ENCODE peak calls at places on chromosomes 2 and 18, in five cellular contexts. S is CD8-positive, alpha-beta T cell; E is pancreas; T is AG04449; W is K562. B is an unnamed sample.
A peak's percentile ranks its signal among the peaks of the same experiment; 100 is the strongest.

GRCh38 chr2:174605687-174606086 is 8.1 kb upstream of the WIPF1 start:
- DNase-seq in T (no peak), E (no peak), S (no peak), W (no peak), B (no peak)

GRCh38 chr2:236568068-236568921 is 1.3 kb upstream of the ACKR3 start:
- DNase-seq in E (peak; percentile 73), S (peak; percentile 33), W (no peak), T (no peak), B (no peak)

GRCh38 chr2:200351815-200352214 is 45.3 kb downstream of the SPATS2L start:
- DNase-seq in E (no peak), S (no peak), W (no peak), T (no peak), B (no peak)

GRCh38 chr2:113861740-113862139 is 28.1 kb upstream of the ACTR3 start:
- DNase-seq in T (no peak), E (no peak), W (no peak), S (no peak), B (no peak)

GRCh38 chr18:5095239-5095638 is 101.8 kb downstream of the AKAIN1 start:
- DNase-seq in T (no peak), E (no peak), W (no peak), S (no peak), B (no peak)

GRCh38 chr2:40448476-40449079 is 3.3 kb downstream of the SLC8A1 start:
- DNase-seq in S (no peak), E (no peak), T (no peak), W (no peak), B (no peak)

GRCh38 chr2:25374827-25375226 is 33.1 kb upstream of the DNMT3A start:
- DNase-seq in T (no peak), W (no peak), S (no peak), E (no peak), B (no peak)

GRCh38 chr2:226215902-226216503 is 583.6 kb downstream of the IRS1 start:
- DNase-seq in E (peak; percentile 36), W (peak; percentile 2), S (peak; percentile 47), T (no peak), B (no peak)

GRCh38 chr2:40204268-40204667 is 247.6 kb downstream of the SLC8A1 start:
- DNase-seq in S (no peak), W (no peak), E (no peak), T (no peak), B (no peak)

GRCh38 chr2:133787207-133787606 is 218.9 kb upstream of the NCKAP5 start:
- DNase-seq in E (no peak), S (no peak), W (no peak), T (no peak), B (no peak)

GRCh38 chr2:100416397-100416938 is 1.0 kb downstream of the CHST10 start:
- DNase-seq in S (no peak), E (no peak), W (peak; percentile 27), T (no peak), B (no peak)

GRCh38 chr2:46376586-46377286 is 79.5 kb downstream of the EPAS1 start:
- DNase-seq in W (no peak), E (no peak), S (no peak), T (no peak), B (peak; percentile 60)

GRCh38 chr2:147560810-147561521 is 283.9 kb upstream of the ACVR2A start:
- DNase-seq in S (no peak), T (no peak), E (no peak), W (no peak), B (no peak)

GRCh38 chr2:172275239-172275638 is 152.1 kb upstream of the ITGA6 start:
- DNase-seq in E (no peak), W (no peak), T (no peak), S (no peak), B (no peak)

GRCh38 chr2:239318091-239318725 is 82.6 kb downstream of the HDAC4 start:
- DNase-seq in E (no peak), W (peak; percentile 47), S (no peak), T (no peak), B (no peak)

GRCh38 chr2:144683063-144683740 is 163.3 kb upstream of the ZEB2 start:
- DNase-seq in E (no peak), W (no peak), T (no peak), S (no peak), B (no peak)

GRCh38 chr2:179604638-179605037 is 256.8 kb downstream of the ZNF385B start:
- DNase-seq in T (no peak), E (no peak), W (no peak), S (no peak), B (no peak)

GRCh38 chr2:112343827-112344585 is 68.6 kb downstream of the ZC3H6 start:
- DNase-seq in W (no peak), S (no peak), E (no peak), T (no peak), B (no peak)

GRCh38 chr2:237731663-237732062 is 66.9 kb upstream of the RBM44 start:
- DNase-seq in E (no peak), S (no peak), W (no peak), T (no peak), B (peak; percentile 82)

GRCh38 chr2:190585000-190585678 is 50.6 kb upstream of the NEMP2 start:
- DNase-seq in S (no peak), T (no peak), W (peak; percentile 23), E (no peak), B (no peak)
- TF ChIP-seq CTCF in S (no peak), T (no peak), W (peak; percentile 25), E (no peak), B (no peak)

DNA sequence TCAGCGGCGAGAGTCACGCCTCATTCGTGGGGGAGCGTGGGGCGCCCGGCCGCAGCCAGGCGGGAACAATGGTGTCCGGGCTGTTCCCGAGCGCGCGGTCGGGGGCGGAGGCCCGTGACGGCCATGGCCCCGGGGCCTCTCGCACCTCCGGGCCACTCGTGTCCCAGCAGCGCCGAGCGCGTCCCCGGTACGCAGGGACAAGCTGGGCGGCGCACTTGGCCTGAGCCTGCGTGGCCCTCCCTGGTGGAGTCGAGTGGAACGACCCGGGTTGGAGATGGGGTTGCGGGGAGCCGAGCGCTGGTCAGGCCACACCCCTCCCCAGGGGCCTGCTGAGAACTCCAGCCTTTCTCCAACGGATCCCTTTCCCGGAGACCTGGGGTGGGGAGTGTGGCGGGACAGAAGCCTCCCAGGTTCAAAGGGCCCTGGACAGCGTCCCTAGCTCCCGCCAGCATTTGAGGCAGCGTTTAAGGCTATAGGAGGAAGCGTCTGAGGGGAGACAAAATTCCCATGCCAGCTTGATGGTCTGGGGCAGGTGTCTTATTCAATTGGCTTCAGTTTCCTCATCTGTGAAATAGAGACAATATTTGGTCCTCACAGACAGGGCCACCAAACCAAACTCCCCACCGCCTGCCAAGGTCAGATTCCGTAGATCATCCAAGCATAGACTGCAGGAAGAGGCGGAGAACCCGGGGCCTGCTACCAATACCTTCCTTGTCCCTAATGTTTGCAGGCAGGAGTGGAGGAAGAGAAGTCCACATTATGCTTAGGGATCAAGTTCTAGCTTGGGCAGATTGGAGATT is 545 bp downstream of the CNDP2 start:
- DNase-seq in E (peak; percentile 69), W (peak; percentile 57), S (no peak), T (no peak), B (no peak)
- TF ChIP-seq CTCF in E (no peak), W (peak; percentile 17), S (no peak), T (peak; percentile 24), B (peak; percentile 23)

GRCh38 chr18:64208531-64208930 is 59.6 kb upstream of the LINC00305 start:
- DNase-seq in W (no peak), S (no peak), E (no peak), T (no peak), B (no peak)
- TF ChIP-seq CTCF in W (no peak), S (no peak), E (no peak), T (no peak), B (no peak)

GRCh38 chr18:49698596-49699025 is 114.7 kb downstream of the ACAA2 start:
- DNase-seq in S (no peak), W (no peak), E (no peak), T (no peak), B (no peak)
- TF ChIP-seq CTCF in S (no peak), W (no peak), E (no peak), T (no peak), B (no peak)